ENCODE peak calls at places on chromosome 9, in nine cellular contexts. E, V, S, W, F, M, L, K and H are unnamed samples.

GRCh38 chr9:77707696-77708095 is 59.6 kb upstream of the GNA14 start:
- DNase-seq in E (peak; percentile 81), V (peak; percentile 100), S (peak; percentile 53), W (no peak), F (no peak), M (peak; percentile 96), L (no peak), K (peak; percentile 94), H (no peak)

GRCh38 chr9:119902611-119903010 is 533.4 kb upstream of the BRINP1 start:
- DNase-seq in E (no peak), V (no peak), S (no peak), W (no peak), F (no peak), M (no peak), L (no peak), K (no peak), H (no peak)

GRCh38 chr9:111926421-111926875 is 29.8 kb downstream of the UGCG start:
- DNase-seq in E (no peak), V (peak; percentile 58), S (no peak), W (peak; percentile 37), F (peak; percentile 6), M (peak; percentile 95), L (peak; percentile 74), K (no peak), H (no peak)

GRCh38 chr9:93674580-93675335 is 98.4 kb downstream of the PHF2 start:
- DNase-seq in E (no peak), V (no peak), S (peak; percentile 5), W (no peak), F (peak; percentile 2), M (no peak), L (no peak), K (no peak), H (no peak)

GRCh38 chr9:107935931-107936330 is 446.4 kb upstream of the KLF4 start:
- DNase-seq in E (no peak), V (no peak), S (no peak), W (no peak), F (no peak), M (no peak), L (no peak), K (no peak), H (no peak)

GRCh38 chr9:92964981-92965758 is 17.8 kb downstream of the FGD3 start:
- DNase-seq in E (no peak), V (no peak), S (no peak), W (no peak), F (no peak), M (no peak), L (no peak), K (no peak), H (no peak)

GRCh38 chr9:306907-307306 is 92.2 kb downstream of the DOCK8 start:
- DNase-seq in E (peak; percentile 34), V (no peak), S (no peak), W (peak; percentile 16), F (peak; percentile 28), M (no peak), L (no peak), K (no peak), H (no peak)

GRCh38 chr9:37380570-37380969 is 41.9 kb upstream of the GRHPR start:
- DNase-seq in E (no peak), V (no peak), S (no peak), W (no peak), F (no peak), M (no peak), L (no peak), K (no peak), H (no peak)

GRCh38 chr9:95516736-95517558 is at the start of gene PTCH1:
- DNase-seq in E (no peak), V (peak; percentile 33), S (peak; percentile 51), W (peak; percentile 22), F (peak; percentile 56), M (peak; percentile 58), L (peak; percentile 47), K (no peak), H (peak; percentile 63)

GRCh38 chr9:3880851-3881250 is 355.1 kb upstream of the RFX3 start:
- DNase-seq in E (no peak), V (peak; percentile 99), S (no peak), W (no peak), F (no peak), M (no peak), L (no peak), K (peak; percentile 65), H (no peak)

DNA sequence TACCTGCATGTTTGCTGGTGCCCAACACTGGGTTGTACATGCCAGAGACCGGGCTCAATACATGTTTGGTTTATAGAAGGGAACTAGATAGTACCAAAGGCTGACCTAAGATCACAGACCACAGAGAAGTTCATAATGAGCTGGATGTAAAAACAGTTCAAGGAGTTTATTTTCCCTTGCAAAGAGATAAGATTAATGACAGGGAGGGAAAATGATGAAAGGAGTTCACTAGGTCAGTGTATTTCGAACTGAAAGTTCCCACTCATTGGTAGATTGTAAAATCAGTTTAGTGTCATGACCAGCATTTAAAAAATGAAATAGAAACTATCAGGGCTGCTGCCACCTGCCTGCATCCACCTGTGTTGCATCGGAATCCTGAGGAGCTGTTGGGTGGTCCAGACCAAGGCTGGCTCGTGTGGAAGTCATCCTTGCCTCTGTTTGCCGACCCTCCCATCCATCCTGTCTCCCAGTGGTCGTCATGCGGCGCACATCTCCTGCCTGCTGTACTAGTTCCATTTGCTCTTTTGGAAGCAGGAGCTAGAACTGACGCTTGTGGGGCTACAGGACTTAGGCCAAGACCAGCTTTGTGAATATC is 21.1 kb downstream of the TBC1D2 start:
- DNase-seq in E (no peak), V (no peak), S (no peak), W (no peak), F (no peak), M (no peak), L (no peak), K (no peak), H (no peak)
- TF ChIP-seq CTCF in E (no peak), V (no peak), S (no peak), W (no peak), F (no peak), M (no peak), L (peak; percentile 3), K (no peak), H (peak; percentile 37)

GRCh38 chr9:135744333-135745070 is 42.5 kb downstream of the KCNT1 start:
- DNase-seq in E (no peak), V (no peak), S (no peak), W (no peak), F (no peak), M (no peak), L (no peak), K (no peak), H (no peak)

GRCh38 chr9:135746565-135746964 is 44.6 kb downstream of the KCNT1 start:
- DNase-seq in E (no peak), V (no peak), S (no peak), W (no peak), F (no peak), M (no peak), L (no peak), K (no peak), H (no peak)

GRCh38 chr9:135743546-135744332 is 41.8 kb downstream of the KCNT1 start:
- DNase-seq in E (no peak), V (no peak), S (no peak), W (no peak), F (no peak), M (no peak), L (no peak), K (no peak), H (no peak)

GRCh38 chr9:135745686-135746324 is 43.8 kb downstream of the KCNT1 start:
- DNase-seq in E (no peak), V (no peak), S (no peak), W (no peak), F (no peak), M (no peak), L (no peak), K (no peak), H (no peak)

DNA sequence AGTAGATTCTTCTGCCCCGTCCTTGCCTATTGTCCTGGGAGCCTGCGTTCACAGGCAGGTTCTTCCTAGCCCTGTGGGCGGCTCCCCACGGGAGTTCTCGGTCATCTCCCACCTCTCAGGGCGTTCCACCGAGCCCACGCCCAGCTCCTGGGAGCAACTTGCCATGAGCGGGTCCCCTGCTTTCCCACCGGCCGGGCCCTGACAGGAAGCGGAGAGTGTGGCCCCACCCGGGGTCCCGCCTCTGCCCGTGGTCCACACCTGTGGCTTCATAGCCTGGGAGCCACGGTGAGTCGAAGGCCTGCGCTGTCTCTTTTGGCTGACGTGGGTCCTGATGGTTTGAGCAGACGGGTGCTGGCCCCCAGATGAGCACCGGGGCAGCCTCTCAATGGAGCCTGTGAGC is 43.2 kb downstream of the KCNT1 start:
- DNase-seq in E (no peak), V (no peak), S (no peak), W (no peak), F (no peak), M (no peak), L (no peak), K (no peak), H (no peak)
- TF ChIP-seq CTCF in E (no peak), V (no peak), S (no peak), W (no peak), F (no peak), M (no peak), L (no peak), K (no peak), H (no peak)

DNA sequence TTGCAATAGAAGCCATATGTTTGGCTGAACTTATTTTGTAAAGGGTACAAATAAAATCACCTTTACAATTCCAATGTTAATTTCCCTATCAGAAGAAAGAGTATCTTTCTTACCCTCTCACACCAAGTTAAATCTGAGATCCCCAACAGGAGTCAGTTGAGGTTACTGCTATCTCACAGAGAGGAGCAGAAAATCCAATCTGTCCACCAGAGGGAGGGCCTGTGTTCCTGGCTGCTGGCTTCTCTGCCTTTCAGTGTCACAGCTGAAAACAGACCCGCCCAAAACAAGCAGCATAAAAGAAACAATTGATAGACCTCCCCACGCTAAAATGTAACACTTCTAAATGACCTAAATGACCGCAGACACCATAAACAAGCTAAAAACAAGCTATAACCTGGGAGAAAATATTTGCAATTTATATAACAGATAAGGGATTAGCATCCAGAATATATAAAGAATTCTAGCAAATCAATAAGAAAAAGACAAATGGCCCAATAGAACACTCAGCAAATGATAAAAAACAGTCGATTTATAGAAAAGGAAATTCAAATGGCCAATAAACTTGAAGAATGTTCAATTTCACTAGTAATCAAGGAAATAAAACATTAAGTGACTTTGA is 24.5 kb upstream of the MVB12B start:
- DNase-seq in E (peak; percentile 49), V (peak; percentile 34), S (peak; percentile 23), W (peak; percentile 33), F (peak; percentile 75), M (peak; percentile 68), L (peak; percentile 64), K (peak; percentile 55), H (peak; percentile 64)
- TF ChIP-seq CTCF in E (peak; percentile 49), V (peak; percentile 76), S (peak; percentile 51), W (peak; percentile 62), F (peak; percentile 61), M (peak; percentile 68), L (peak; percentile 52), K (peak; percentile 86), H (peak; percentile 85)

DNA sequence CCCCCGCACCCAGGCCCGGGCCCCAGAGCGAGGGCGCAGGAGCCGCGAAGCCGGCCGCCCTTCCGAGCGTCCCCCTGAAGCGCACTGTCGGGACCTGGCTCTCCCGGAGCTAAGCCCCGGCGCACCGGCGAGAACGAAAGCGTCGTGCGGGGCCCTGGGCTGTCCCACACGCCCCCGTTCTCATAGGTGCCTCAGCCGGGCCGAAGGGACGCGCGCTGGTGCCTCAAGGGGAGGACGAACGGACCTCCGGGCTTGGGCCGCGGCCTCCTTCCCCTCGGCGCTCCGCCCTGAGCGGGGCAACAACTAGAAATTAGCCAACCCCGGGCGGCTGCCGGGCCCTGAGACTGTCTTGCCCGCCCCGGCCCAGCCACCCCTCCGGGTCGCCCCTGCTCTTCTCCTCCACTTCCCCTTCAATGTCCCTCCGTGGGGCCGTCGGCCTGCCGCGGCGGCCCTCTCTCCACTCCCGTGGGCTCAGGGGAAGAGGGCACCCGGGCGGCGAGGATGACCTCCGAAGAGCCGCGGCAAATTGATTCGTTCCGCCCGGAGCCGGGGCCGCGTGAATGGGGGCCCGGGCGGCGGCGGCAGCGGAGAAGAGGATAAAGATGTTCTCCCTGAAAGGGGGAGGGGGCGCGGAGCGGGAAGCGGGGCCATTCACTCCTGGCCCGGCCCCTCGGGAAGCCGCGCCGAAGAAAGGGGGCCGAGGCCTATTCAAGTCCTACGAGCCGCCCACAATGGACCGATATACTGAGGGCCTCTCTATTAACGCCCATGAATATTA is 3.5 kb upstream of the PRDM12 start:
- DNase-seq in E (no peak), V (no peak), S (no peak), W (no peak), F (no peak), M (no peak), L (peak; percentile 65), K (no peak), H (peak; percentile 64)
- TF ChIP-seq CTCF in E (no peak), V (no peak), S (no peak), W (no peak), F (no peak), M (no peak), L (no peak), K (no peak), H (no peak)